ENCODE peak calls at places on chromosomes 7 and 10, in five cellular contexts. N is K562, T is SK-N-SH, G is GM12878, K is HepG2. L is an unnamed sample.

GRCh38 chr7:1531979-1532455 is 1.5 kb downstream of the MAFK start:
- DNase-seq in T (no peak), K (no peak), N (no peak), G (no peak), L (no peak)

GRCh38 chr10:99767901-99768300 is 14.5 kb upstream of the ABCC2 start:
- DNase-seq in T (no peak), K (no peak), G (no peak), N (no peak), L (no peak)

GRCh38 chr7:80014507-80014906 is 120.1 kb upstream of the GNAI1 start:
- DNase-seq in T (no peak), N (no peak), K (no peak), G (no peak), L (peak; percentile 24)

GRCh38 chr7:45687185-45687560 is 113.0 kb downstream of the ADCY1 start:
- DNase-seq in G (no peak), N (no peak), K (no peak), T (no peak), L (no peak)

GRCh38 chr10:79137826-79138225 is 69.1 kb downstream of the ZMIZ1 start:
- DNase-seq in K (no peak), N (no peak), G (peak; percentile 26), T (no peak), L (no peak)

GRCh38 chr10:122490268-122490667 is 28.9 kb downstream of the HTRA1 start:
- DNase-seq in N (no peak), G (no peak), T (no peak), K (no peak), L (no peak)

GRCh38 chr10:119368991-119369869 is 161.9 kb downstream of the GRK5 start:
- DNase-seq in N (no peak), G (no peak), K (no peak), T (no peak), L (no peak)

GRCh38 chr10:107740962-107741690 is 576.6 kb upstream of the SORCS1 start:
- DNase-seq in K (no peak), G (no peak), T (no peak), N (no peak), L (no peak)

GRCh38 chr10:16445770-16446469 is 9.1 kb downstream of the PTER start:
- DNase-seq in G (no peak), K (no peak), N (no peak), T (no peak), L (no peak)

GRCh38 chr10:119416855-119417254 is 125.7 kb downstream of the RGS10 start:
- DNase-seq in N (peak; percentile 65), T (peak; percentile 80), K (peak; percentile 46), G (peak; percentile 15), L (peak; percentile 81)

GRCh38 chr10:47033541-47034270 is 122.5 kb downstream of the PTPN20 start:
- DNase-seq in N (no peak), T (no peak), K (no peak), G (no peak), L (no peak)

GRCh38 chr7:24922099-24922773 is 57.7 kb downstream of the OSBPL3 start:
- DNase-seq in G (no peak), K (no peak), N (no peak), T (peak; percentile 43), L (no peak)

GRCh38 chr10:47354162-47354561 is 6.0 kb downstream of the RBP3 start:
- DNase-seq in K (peak; percentile 12), G (no peak), T (no peak), N (no peak), L (no peak)

GRCh38 chr7:128940494-128941322 is 3.0 kb downstream of the IRF5 start:
- DNase-seq in T (peak; percentile 39), K (no peak), G (peak; percentile 66), N (no peak), L (no peak)

GRCh38 chr7:99394188-99394502 is 14.3 kb downstream of the PDAP1 start:
- DNase-seq in T (no peak), N (no peak), K (no peak), G (no peak), L (no peak)

GRCh38 chr7:45076946-45077345 is 11.8 kb downstream of the NACAD start:
- DNase-seq in G (no peak), T (no peak), N (no peak), K (no peak), L (no peak)

GRCh38 chr7:25611196-25611595 is 382.9 kb upstream of the NPVF start:
- DNase-seq in G (no peak), K (no peak), N (no peak), T (no peak), L (no peak)

GRCh38 chr10:109866168-109866994 is 56.9 kb downstream of the XPNPEP1 start:
- DNase-seq in T (peak; percentile 39), G (no peak), K (no peak), N (peak; percentile 28), L (peak; percentile 46)

GRCh38 chr7:8536431-8536830 is 103.0 kb downstream of the NXPH1 start:
- DNase-seq in K (no peak), T (no peak), G (no peak), N (no peak), L (no peak)

GRCh38 chr7:103065666-103066065 is 8.9 kb downstream of the FBXL13 start:
- DNase-seq in N (peak; percentile 44), G (no peak), K (peak; percentile 45), T (peak; percentile 65), L (peak; percentile 24)

GRCh38 chr7:73526892-73527821 is 5.1 kb upstream of the BAZ1B start:
- DNase-seq in K (no peak), N (no peak), G (no peak), T (peak; percentile 55), L (no peak)
- TF ChIP-seq FOXM1 in K (no peak), N (no peak), G (no peak), T (no peak), L (no peak)

GRCh38 chr7:139943391-139943790 is 114.3 kb downstream of the TBXAS1 start:
- DNase-seq in T (peak; percentile 37), G (no peak), K (no peak), N (no peak), L (no peak)
- TF ChIP-seq FOXM1 in T (no peak), G (no peak), K (no peak), N (no peak), L (no peak)

DNA sequence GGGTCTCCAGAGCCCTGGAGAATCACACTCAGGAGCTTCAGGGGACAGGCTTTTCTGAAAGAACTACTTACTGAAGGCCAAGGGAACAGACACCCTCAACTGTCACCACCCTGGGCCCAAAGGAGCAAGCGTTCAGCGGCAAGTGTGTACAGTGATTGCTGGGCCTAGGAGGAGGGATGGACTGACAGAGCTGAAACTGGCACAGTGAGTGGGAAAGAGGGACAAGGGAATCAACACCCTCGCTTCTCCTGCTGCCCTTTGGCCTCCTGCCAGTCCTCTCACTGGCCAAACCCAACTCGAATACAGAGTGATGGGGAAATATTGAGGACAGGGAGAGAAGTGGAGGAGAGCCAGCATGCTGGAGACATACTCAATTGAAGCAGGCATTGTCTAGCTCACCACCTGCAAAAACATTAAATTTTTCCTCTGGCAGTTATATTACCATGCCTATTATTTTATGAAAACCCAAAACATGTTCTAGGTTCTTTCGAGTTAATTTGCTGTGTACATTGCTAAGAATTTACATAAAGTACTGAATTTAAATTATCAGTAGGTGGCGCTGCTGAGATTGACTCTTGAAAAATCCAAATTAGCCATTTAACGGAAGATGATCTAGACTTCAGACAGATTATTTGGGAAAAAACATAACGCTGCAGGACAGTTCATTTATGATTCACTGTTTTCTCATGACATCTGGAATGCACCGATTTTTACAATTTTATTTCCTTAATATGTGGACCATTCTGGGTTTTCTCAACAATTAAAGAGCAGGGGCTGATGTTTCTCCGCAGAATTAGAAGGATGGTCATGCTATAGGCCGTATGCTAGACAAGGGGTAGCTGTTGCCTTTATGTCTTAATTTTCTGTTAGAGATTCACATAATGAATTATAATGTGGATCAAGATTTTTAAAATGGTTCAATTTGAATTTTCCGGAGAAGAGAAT is 14.7 kb upstream of the TMEM236 start:
- DNase-seq in K (peak; percentile 24), G (no peak), N (no peak), T (peak; percentile 29), L (peak; percentile 26)
- TF ChIP-seq FOXM1 in K (no peak), G (no peak), N (no peak), T (no peak), L (no peak)

GRCh38 chr10:89741126-89741762 is 39.9 kb downstream of the KIF20B start:
- DNase-seq in K (no peak), N (no peak), T (no peak), G (no peak), L (no peak)
- TF ChIP-seq FOXM1 in K (no peak), N (no peak), T (no peak), G (no peak), L (no peak)